ENCODE peak calls at places on chromosomes 13 and 19, in four cellular contexts. K, S, Z and T are unnamed samples.
A peak's percentile ranks its signal among the peaks of the same experiment; 100 is the strongest.

GRCh38 chr13:42804244-42804868 is 23.0 kb downstream of the FAM216B start:
- DNase-seq in K (no peak), S (no peak), Z (peak; percentile 56), T (no peak)

GRCh38 chr19:4523306-4524110 is 5.2 kb upstream of the PLIN4 start:
- DNase-seq in S (peak; percentile 37), K (peak; percentile 49), Z (peak; percentile 39), T (no peak)

GRCh38 chr13:21229241-21230024 is 53.0 kb downstream of the MRPL57 start:
- DNase-seq in Z (no peak), K (no peak), S (no peak), T (no peak)

GRCh38 chr13:31223640-31224039 is 23.9 kb downstream of the B3GLCT start:
- DNase-seq in S (no peak), K (no peak), Z (no peak), T (no peak)

GRCh38 chr19:46133101-46133627 is 8.7 kb upstream of the IGFL3 start:
- DNase-seq in Z (no peak), K (peak; percentile 91), S (no peak), T (peak; percentile 83)

GRCh38 chr13:60396783-60397692 is at the start of gene TDRD3:
- DNase-seq in Z (peak; percentile 73), S (peak; percentile 95), K (peak; percentile 84), T (peak; percentile 72)

GRCh38 chr19:50203281-50204080 is at the start of gene MYH14:
- DNase-seq in S (peak; percentile 38), K (peak; percentile 34), Z (no peak), T (no peak)

GRCh38 chr19:53657330-53657729 is 25.5 kb downstream of the DPRX start:
- DNase-seq in S (no peak), Z (no peak), K (no peak), T (no peak)

GRCh38 chr13:44848956-44849748 is 140.1 kb downstream of the NUFIP1 start:
- DNase-seq in Z (no peak), K (no peak), S (no peak), T (no peak)

GRCh38 chr13:113856716-113857065 is 7.2 kb downstream of the GAS6 start:
- DNase-seq in Z (no peak), K (peak; percentile 71), S (no peak), T (peak; percentile 32)

GRCh38 chr13:98778749-98779148 is 26.3 kb upstream of the SLC15A1 start:
- DNase-seq in Z (no peak), S (no peak), K (no peak), T (no peak)

GRCh38 chr19:3357731-3358391 is 8.5 kb upstream of the NFIC start:
- DNase-seq in Z (no peak), S (peak; percentile 89), K (no peak), T (no peak)

GRCh38 chr13:62375653-62376052 is 960.0 kb upstream of the PCDH20 start:
- DNase-seq in K (no peak), Z (no peak), S (peak; percentile 42), T (no peak)

GRCh38 chr13:85366759-85367417 is 432.3 kb downstream of the SLITRK6 start:
- DNase-seq in S (no peak), Z (no peak), K (no peak), T (no peak)

GRCh38 chr13:86692291-86692690 is 893.1 kb upstream of the SLITRK6 start:
- DNase-seq in S (no peak), K (no peak), Z (no peak), T (no peak)

GRCh38 chr13:80133631-80134083 is 207.3 kb downstream of the SPRY2 start:
- DNase-seq in Z (no peak), K (peak; percentile 27), S (no peak), T (no peak)

GRCh38 chr19:2488405-2488941 is 12.5 kb downstream of the GADD45B start:
- DNase-seq in S (no peak), Z (no peak), K (no peak), T (no peak)

GRCh38 chr13:111665691-111666095 is 345.3 kb downstream of the TEX29 start:
- DNase-seq in Z (no peak), K (no peak), S (no peak), T (no peak)

GRCh38 chr19:57803265-57803593 is 11.5 kb downstream of the ZNF552 start:
- DNase-seq in Z (no peak), K (no peak), S (no peak), T (no peak)

GRCh38 chr19:30856376-30856775 is 484.2 kb downstream of the ZNF536 start:
- DNase-seq in K (no peak), S (no peak), Z (no peak), T (no peak)

GRCh38 chr13:102550507-102550906 is 46.3 kb upstream of the TPP2 start:
- DNase-seq in Z (no peak), K (no peak), S (no peak), T (no peak)

GRCh38 chr19:2246801-2247361 is 2.2 kb upstream of the AMH start:
- DNase-seq in Z (no peak), S (no peak), K (peak; percentile 73), T (peak; percentile 65)

GRCh38 chr19:925912-926594 is at the start of gene ARID3A:
- DNase-seq in S (peak; percentile 72), K (no peak), Z (no peak), T (peak; percentile 63)

GRCh38 chr19:54470991-54471782 is 1.9 kb downstream of the CDC42EP5 start:
- DNase-seq in Z (no peak), K (no peak), S (no peak), T (peak; percentile 67)

GRCh38 chr13:50990540-50991506 is 81.2 kb downstream of the RNASEH2B start:
- DNase-seq in S (peak; percentile 23), Z (no peak), K (peak; percentile 73), T (no peak)

GRCh38 chr19:55621673-55622231 is 2.6 kb downstream of the ZNF784 start:
- DNase-seq in Z (no peak), S (no peak), K (no peak), T (no peak)